ENCODE peak calls at places on chromosome 2, in five cellular contexts. C, U, F, D and I are unnamed samples.

GRCh38 chr2:28398101-28398834 is 5.6 kb downstream of the FOSL2 start:
- DNase-seq in D (no peak), U (no peak), F (no peak), C (no peak), I (no peak)

GRCh38 chr2:233414273-233414654 is 60.0 kb downstream of the DGKD start:
- DNase-seq in D (no peak), F (no peak), U (no peak), C (no peak), I (no peak)

GRCh38 chr2:60954139-60954538 is 63.4 kb upstream of the PEX13 start:
- DNase-seq in D (no peak), C (no peak), F (no peak), U (no peak), I (no peak)

GRCh38 chr2:44191739-44192138 is 23.1 kb downstream of the PPM1B start:
- DNase-seq in U (no peak), C (no peak), D (no peak), F (no peak), I (no peak)

GRCh38 chr2:164967781-164968228 is 12.5 kb upstream of the SLC38A11 start:
- DNase-seq in U (no peak), F (no peak), C (peak), D (no peak), I (no peak)

GRCh38 chr2:174004900-174005605 is 39.9 kb upstream of the SP3 start:
- DNase-seq in D (no peak), C (peak), F (no peak), U (no peak), I (no peak)

GRCh38 chr2:111135910-111136297 is 15.2 kb downstream of the BCL2L11 start:
- DNase-seq in U (peak), F (peak), D (no peak), C (no peak), I (no peak)

GRCh38 chr2:55118643-55119065 is 68.4 kb upstream of the RTN4 start:
- DNase-seq in C (no peak), D (peak), F (no peak), U (no peak), I (no peak)

GRCh38 chr2:167825664-167826063 is 421.7 kb downstream of the STK39 start:
- DNase-seq in C (no peak), D (no peak), U (no peak), F (no peak), I (no peak)

GRCh38 chr2:174161490-174161889 is 86.8 kb downstream of the OLA1 start:
- DNase-seq in D (no peak), U (no peak), C (no peak), F (no peak), I (no peak)

GRCh38 chr2:54584598-54584997 is 128.5 kb downstream of the SPTBN1 start:
- DNase-seq in F (no peak), U (no peak), D (no peak), C (no peak), I (no peak)

GRCh38 chr2:238786792-238787490 is 60.9 kb upstream of the TWIST2 start:
- DNase-seq in U (no peak), F (no peak), C (no peak), D (no peak), I (no peak)

GRCh38 chr2:74585406-74586182 is 31.1 kb downstream of the DOK1 start:
- DNase-seq in C (no peak), F (no peak), U (no peak), D (no peak), I (no peak)

GRCh38 chr2:208315081-208315788 is 49.2 kb downstream of the PIKFYVE start:
- DNase-seq in D (no peak), C (no peak), U (no peak), F (no peak), I (no peak)